ENCODE peak calls at places on chromosomes 7 and 10, in four cellular contexts. One of them, this sample, is unnamed. For H3K4me1, the result is how much of the 10 kb centered on the place peaks cover.

GRCh38 chr10:27742926-27743735 is 2.5 kb downstream of the MKX start:
- DNase-seq in body of pancreas: peak
- DNase-seq in heart left ventricle: peak
- DNase-seq in DND-41: no peak
- DNase-seq in this sample: peak

GRCh38 chr10:127909716-127910463 is 3.0 kb downstream of the PTPRE start:
- DNase-seq in body of pancreas: no peak
- DNase-seq in heart left ventricle: peak
- DNase-seq in DND-41: no peak
- DNase-seq in this sample: no peak

GRCh38 chr7:135825406-135825805 is 76.8 kb upstream of the FAM180A start:
- DNase-seq in body of pancreas: no peak
- DNase-seq in heart left ventricle: no peak
- DNase-seq in DND-41: no peak
- DNase-seq in this sample: no peak

GRCh38 chr10:80289451-80290287 is at the start of gene MAT1A:
- DNase-seq in body of pancreas: peak
- DNase-seq in heart left ventricle: no peak
- DNase-seq in DND-41: no peak
- DNase-seq in this sample: no peak

GRCh38 chr7:6691609-6692106 is 15.1 kb downstream of the ZNF12 start:
- DNase-seq in body of pancreas: no peak
- DNase-seq in heart left ventricle: no peak
- DNase-seq in DND-41: no peak
- DNase-seq in this sample: no peak

GRCh38 chr10:76649723-76650127 is 987.9 kb downstream of the KCNMA1 start:
- DNase-seq in body of pancreas: peak
- DNase-seq in heart left ventricle: no peak
- DNase-seq in DND-41: no peak
- DNase-seq in this sample: no peak

GRCh38 chr10:7696545-7696944 is 6.6 kb upstream of the ITIH2 start:
- DNase-seq in body of pancreas: peak
- DNase-seq in heart left ventricle: no peak
- DNase-seq in DND-41: no peak
- DNase-seq in this sample: no peak

GRCh38 chr7:95596183-95597135 is at the start of gene PDK4:
- DNase-seq in body of pancreas: peak
- DNase-seq in heart left ventricle: peak
- DNase-seq in DND-41: no peak
- DNase-seq in this sample: no peak

GRCh38 chr10:72612203-72612826 is 13.6 kb downstream of the MICU1 start:
- DNase-seq in body of pancreas: peak
- DNase-seq in heart left ventricle: no peak
- DNase-seq in DND-41: no peak
- DNase-seq in this sample: no peak

GRCh38 chr7:95433952-95434351 is 876 bp downstream of the PON2 start:
- DNase-seq in body of pancreas: no peak
- DNase-seq in heart left ventricle: no peak
- DNase-seq in DND-41: no peak
- DNase-seq in this sample: no peak

GRCh38 chr7:92404170-92404614 is 43.1 kb upstream of the GATAD1 start:
- DNase-seq in body of pancreas: no peak
- DNase-seq in heart left ventricle: no peak
- DNase-seq in DND-41: peak
- DNase-seq in this sample: no peak

GRCh38 chr10:8158439-8159071 is 104.1 kb downstream of the GATA3 start:
- DNase-seq in body of pancreas: no peak
- DNase-seq in heart left ventricle: no peak
- DNase-seq in DND-41: no peak
- DNase-seq in this sample: no peak

GRCh38 chr10:92239600-92240288 is 51.1 kb downstream of the CPEB3 start:
- DNase-seq in body of pancreas: peak
- DNase-seq in heart left ventricle: peak
- DNase-seq in DND-41: peak
- DNase-seq in this sample: peak

GRCh38 chr7:12839508-12840153 is 152.2 kb downstream of the ARL4A start:
- DNase-seq in body of pancreas: peak
- DNase-seq in heart left ventricle: peak
- DNase-seq in DND-41: no peak
- DNase-seq in this sample: no peak

GRCh38 chr7:42993038-42993437 is 60.9 kb downstream of the MRPL32 start:
- DNase-seq in body of pancreas: no peak
- DNase-seq in heart left ventricle: no peak
- DNase-seq in DND-41: no peak
- DNase-seq in this sample: no peak

GRCh38 chr7:74401137-74401859 is 52.4 kb upstream of the GTF2IRD1 start:
- DNase-seq in body of pancreas: peak
- DNase-seq in heart left ventricle: peak
- DNase-seq in DND-41: peak
- DNase-seq in this sample: peak

GRCh38 chr10:61280303-61280702 is 172.9 kb downstream of the TMEM26 start:
- DNase-seq in body of pancreas: no peak
- DNase-seq in heart left ventricle: no peak
- DNase-seq in DND-41: no peak
- DNase-seq in this sample: no peak

GRCh38 chr7:70530191-70530590 is 601.8 kb upstream of the GALNT17 start:
- DNase-seq in body of pancreas: no peak
- DNase-seq in heart left ventricle: no peak
- DNase-seq in DND-41: no peak
- DNase-seq in this sample: no peak

GRCh38 chr10:99115703-99116102 is 119.9 kb downstream of the HPSE2 start:
- DNase-seq in body of pancreas: no peak
- DNase-seq in heart left ventricle: no peak
- DNase-seq in DND-41: no peak
- DNase-seq in this sample: no peak

GRCh38 chr10:46539596-46540411 is 16.7 kb downstream of the GPRIN2 start:
- DNase-seq in body of pancreas: peak
- DNase-seq in heart left ventricle: peak
- DNase-seq in DND-41: no peak
- DNase-seq in this sample: no peak

GRCh38 chr10:50385610-50386009 is 134.3 kb upstream of the ASAH2 start:
- DNase-seq in body of pancreas: peak
- DNase-seq in heart left ventricle: no peak
- DNase-seq in DND-41: no peak
- DNase-seq in this sample: no peak

GRCh38 chr7:27211694-27212316 is 11.9 kb upstream of the HOXA13 start:
- DNase-seq in body of pancreas: no peak
- DNase-seq in heart left ventricle: no peak
- DNase-seq in DND-41: no peak
- DNase-seq in this sample: no peak

GRCh38 chr10:132279873-132280645 is 27.7 kb downstream of the STK32C start:
- DNase-seq in body of pancreas: no peak
- DNase-seq in heart left ventricle: peak
- DNase-seq in DND-41: no peak
- DNase-seq in this sample: no peak

GRCh38 chr7:127844707-127845331 is 186.4 kb downstream of the LRRC4 start:
- DNase-seq in body of pancreas: peak
- DNase-seq in heart left ventricle: no peak
- DNase-seq in DND-41: no peak
- DNase-seq in this sample: no peak

GRCh38 chr7:522071-522937 is 2.7 kb upstream of the PDGFA start:
- DNase-seq in body of pancreas: peak
- DNase-seq in heart left ventricle: no peak
- DNase-seq in DND-41: peak
- DNase-seq in this sample: peak

GRCh38 chr7:138395763-138396162 is 64.3 kb upstream of the TRIM24 start:
- DNase-seq in body of pancreas: no peak
- DNase-seq in heart left ventricle: no peak
- DNase-seq in DND-41: no peak
- DNase-seq in this sample: no peak

GRCh38 chr7:2066251-2066919 is 166.4 kb downstream of the MAD1L1 start:
- DNase-seq in body of pancreas: no peak
- DNase-seq in heart left ventricle: no peak
- DNase-seq in DND-41: peak
- DNase-seq in this sample: peak

GRCh38 chr7:5294169-5294987 is 11.6 kb downstream of the SLC29A4 start:
- DNase-seq in body of pancreas: no peak
- DNase-seq in heart left ventricle: no peak
- DNase-seq in DND-41: no peak
- DNase-seq in this sample: no peak

GRCh38 chr10:58094985-58095718 is 172.5 kb downstream of the IPMK start:
- DNase-seq in body of pancreas: no peak
- DNase-seq in heart left ventricle: no peak
- DNase-seq in DND-41: no peak
- DNase-seq in this sample: no peak

DNA sequence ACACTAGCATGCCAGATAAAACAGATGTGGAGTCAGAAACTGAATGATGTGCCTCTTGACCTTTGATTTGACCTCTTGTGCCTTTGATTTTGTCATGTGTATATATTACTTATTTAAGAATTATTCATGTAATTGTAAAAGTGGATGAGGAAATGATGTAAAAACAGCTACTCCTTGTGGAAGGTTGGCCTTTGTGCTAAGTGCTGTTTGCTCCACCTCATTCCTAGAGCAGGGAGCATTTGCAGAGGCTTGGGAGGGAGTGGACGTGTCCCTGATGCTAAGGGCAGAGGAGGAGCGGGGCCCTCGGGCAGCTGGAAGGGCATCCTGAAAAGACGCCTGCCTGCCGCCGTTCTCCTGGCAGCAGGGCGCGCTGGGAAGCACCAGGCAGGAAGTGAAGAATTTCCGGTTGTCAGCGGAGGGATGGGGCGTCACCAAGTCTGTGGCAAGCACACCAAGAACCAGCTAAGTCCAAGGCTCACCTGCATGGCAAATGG is 197.6 kb upstream of the ZNF32 start:
- DNase-seq in body of pancreas: no peak
- DNase-seq in heart left ventricle: peak
- DNase-seq in DND-41: peak
- DNase-seq in this sample: no peak
- H3K4me3 ChIP-seq in body of pancreas: no peak
- H3K4me3 ChIP-seq in heart left ventricle: no peak
- H3K4me3 ChIP-seq in DND-41: no peak
- H3K4me3 ChIP-seq in this sample: peak

DNA sequence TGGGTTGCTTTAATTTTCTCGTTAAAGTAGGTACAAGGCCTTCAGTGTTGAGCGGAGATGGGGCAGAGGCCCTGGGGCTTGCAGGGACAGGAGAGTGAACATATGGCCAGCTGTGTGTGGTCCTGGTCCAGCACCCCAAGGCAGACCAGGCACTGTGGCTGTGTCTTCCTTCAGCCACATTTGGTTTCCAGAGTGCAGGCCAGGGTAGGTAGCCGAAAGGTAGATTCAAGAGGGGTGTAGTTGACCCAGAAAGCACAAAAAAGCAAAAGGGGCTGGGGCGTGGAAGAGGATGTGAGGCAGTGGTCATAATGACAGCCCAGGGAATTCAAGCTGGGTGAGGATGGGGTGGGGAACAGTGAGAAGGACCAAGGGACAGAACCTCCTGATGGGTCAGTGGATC is 21.3 kb upstream of the CHST15 start:
- DNase-seq in body of pancreas: no peak
- DNase-seq in heart left ventricle: no peak
- DNase-seq in DND-41: no peak
- DNase-seq in this sample: no peak
- H3K4me1 ChIP-seq in body of pancreas: under half
- H3K4me1 ChIP-seq in heart left ventricle: under half
- H3K4me1 ChIP-seq in DND-41: under half
- H3K4me1 ChIP-seq in this sample: under half

GRCh38 chr10:73646598-73647041 is 5.3 kb upstream of the MYOZ1 start:
- DNase-seq in body of pancreas: no peak
- DNase-seq in heart left ventricle: no peak
- DNase-seq in DND-41: no peak
- DNase-seq in this sample: no peak

GRCh38 chr10:73647211-73647874 is 6.1 kb upstream of the MYOZ1 start:
- DNase-seq in body of pancreas: peak
- DNase-seq in heart left ventricle: peak
- DNase-seq in DND-41: no peak
- DNase-seq in this sample: peak

GRCh38 chr10:73648252-73648651 is 7.0 kb upstream of the MYOZ1 start:
- DNase-seq in body of pancreas: no peak
- DNase-seq in heart left ventricle: peak
- DNase-seq in DND-41: no peak
- DNase-seq in this sample: no peak

GRCh38 chr10:73648975-73649829 is 6.6 kb downstream of the SYNPO2L start:
- DNase-seq in body of pancreas: no peak
- DNase-seq in heart left ventricle: no peak
- DNase-seq in DND-41: no peak
- DNase-seq in this sample: no peak

GRCh38 chr10:73647875-73648228 is 6.6 kb upstream of the MYOZ1 start:
- DNase-seq in body of pancreas: no peak
- DNase-seq in heart left ventricle: no peak
- DNase-seq in DND-41: no peak
- DNase-seq in this sample: no peak
- H3K4me3 ChIP-seq in body of pancreas: peak
- H3K4me3 ChIP-seq in heart left ventricle: peak
- H3K4me3 ChIP-seq in DND-41: no peak
- H3K4me3 ChIP-seq in this sample: peak

GRCh38 chr7:112080441-112080840 is 125.8 kb downstream of the DOCK4 start:
- DNase-seq in body of pancreas: peak
- DNase-seq in heart left ventricle: no peak
- DNase-seq in DND-41: no peak
- DNase-seq in this sample: no peak

GRCh38 chr7:112080974-112081373 is 125.2 kb downstream of the DOCK4 start:
- DNase-seq in body of pancreas: peak
- DNase-seq in heart left ventricle: no peak
- DNase-seq in DND-41: peak
- DNase-seq in this sample: no peak

GRCh38 chr7:112079671-112080070 is 126.5 kb downstream of the DOCK4 start:
- DNase-seq in body of pancreas: no peak
- DNase-seq in heart left ventricle: no peak
- DNase-seq in DND-41: no peak
- DNase-seq in this sample: no peak

GRCh38 chr7:112083776-112084175 is 122.4 kb downstream of the DOCK4 start:
- DNase-seq in body of pancreas: no peak
- DNase-seq in heart left ventricle: no peak
- DNase-seq in DND-41: no peak
- DNase-seq in this sample: no peak

GRCh38 chr7:112081778-112082177 is 124.4 kb downstream of the DOCK4 start:
- DNase-seq in body of pancreas: peak
- DNase-seq in heart left ventricle: no peak
- DNase-seq in DND-41: no peak
- DNase-seq in this sample: no peak
- H3K4me1 ChIP-seq in body of pancreas: under half
- H3K4me1 ChIP-seq in heart left ventricle: under half
- H3K4me1 ChIP-seq in DND-41: under half
- H3K4me1 ChIP-seq in this sample: under half

GRCh38 chr10:86363184-86363832 is 3.3 kb downstream of the GRID1 start:
- DNase-seq in body of pancreas: peak
- DNase-seq in heart left ventricle: peak
- DNase-seq in DND-41: no peak
- DNase-seq in this sample: no peak

GRCh38 chr10:86366033-86366901 is at the start of gene GRID1:
- DNase-seq in body of pancreas: peak
- DNase-seq in heart left ventricle: peak
- DNase-seq in DND-41: no peak
- DNase-seq in this sample: no peak

GRCh38 chr10:86365346-86366032 is 1.1 kb downstream of the GRID1 start:
- DNase-seq in body of pancreas: no peak
- DNase-seq in heart left ventricle: peak
- DNase-seq in DND-41: no peak
- DNase-seq in this sample: no peak

GRCh38 chr10:86363833-86364511 is 2.6 kb downstream of the GRID1 start:
- DNase-seq in body of pancreas: no peak
- DNase-seq in heart left ventricle: peak
- DNase-seq in DND-41: no peak
- DNase-seq in this sample: no peak

GRCh38 chr10:86364551-86365345 is 1.8 kb downstream of the GRID1 start:
- DNase-seq in body of pancreas: no peak
- DNase-seq in heart left ventricle: peak
- DNase-seq in DND-41: no peak
- DNase-seq in this sample: no peak
- H3K4me3 ChIP-seq in body of pancreas: no peak
- H3K4me3 ChIP-seq in heart left ventricle: peak
- H3K4me3 ChIP-seq in DND-41: no peak
- H3K4me3 ChIP-seq in this sample: no peak